ENCODE peak calls at places on chromosomes 1 and 21, in six cellular contexts. O is activated naive CD8-positive, alpha-beta T cell treated with anti-CD3 and anti-CD28 coated beads for 36 hours; T is right lobe of liver; A is posterior cingulate gyrus; D is NCI-H748 treated with DMSO at 0.1 percent for 48 hours; I is nucleus accumbens. C is an unnamed sample.

GRCh38 chr21:34534522-34534921 is 22.5 kb upstream of the KCNE1 start:
- DNase-seq in O (peak; percentile 36), T (no peak), A (no peak), D (no peak), I (peak; percentile 24), C (peak; percentile 25)

GRCh38 chr1:214427871-214428277 is 123.5 kb downstream of the PTPN14 start:
- DNase-seq in O (peak; percentile 72), T (no peak), A (no peak), D (no peak), I (no peak), C (peak; percentile 41)

GRCh38 chr1:160284220-160284781 is 632 bp downstream of the PEX19 start:
- DNase-seq in O (no peak), T (peak; percentile 91), A (no peak), D (no peak), I (no peak), C (no peak)

GRCh38 chr1:37391181-37391949 is 83.0 kb upstream of the ZC3H12A start:
- DNase-seq in O (no peak), T (no peak), A (no peak), D (peak; percentile 58), I (no peak), C (no peak)

GRCh38 chr1:204624631-204625216 is 60.8 kb downstream of the LRRN2 start:
- DNase-seq in O (no peak), T (no peak), A (no peak), D (no peak), I (no peak), C (no peak)

GRCh38 chr1:205645494-205645893 is 13.7 kb upstream of the ELK4 start:
- DNase-seq in O (no peak), T (no peak), A (no peak), D (no peak), I (no peak), C (no peak)

GRCh38 chr1:205656236-205656635 is 24.1 kb downstream of the SLC45A3 start:
- DNase-seq in O (no peak), T (no peak), A (no peak), D (no peak), I (no peak), C (no peak)

GRCh38 chr1:16167331-16168143 is 11.7 kb upstream of the EPHA2 start:
- DNase-seq in O (peak; percentile 70), T (no peak), A (no peak), D (no peak), I (no peak), C (peak; percentile 89)

GRCh38 chr1:102879439-102879993 is 228.8 kb downstream of the COL11A1 start:
- DNase-seq in O (no peak), T (no peak), A (no peak), D (no peak), I (no peak), C (no peak)

GRCh38 chr1:114861384-114861783 is 6.7 kb downstream of the SYCP1 start:
- DNase-seq in O (no peak), T (no peak), A (no peak), D (no peak), I (no peak), C (no peak)

GRCh38 chr1:172650474-172651193 is 8.3 kb upstream of the FASLG start:
- DNase-seq in O (no peak), T (no peak), A (no peak), D (no peak), I (no peak), C (no peak)

GRCh38 chr1:88394958-88395357 is 289.1 kb upstream of the PKN2 start:
- DNase-seq in O (no peak), T (no peak), A (no peak), D (no peak), I (no peak), C (no peak)

GRCh38 chr1:41582851-41583657 is 98.6 kb upstream of the EDN2 start:
- DNase-seq in O (no peak), T (no peak), A (no peak), D (no peak), I (no peak), C (no peak)

GRCh38 chr1:26307363-26307781 is 936 bp upstream of the UBXN11 start:
- DNase-seq in O (no peak), T (no peak), A (no peak), D (no peak), I (no peak), C (no peak)

GRCh38 chr1:207032528-207033017 is at the start of gene C1orf116:
- DNase-seq in O (no peak), T (no peak), A (no peak), D (peak; percentile 80), I (no peak), C (no peak)

GRCh38 chr1:79711001-79711431 is 704.5 kb upstream of the ADGRL4 start:
- DNase-seq in O (no peak), T (no peak), A (no peak), D (no peak), I (no peak), C (peak; percentile 14)

GRCh38 chr1:157162345-157162744 is 24.1 kb upstream of the ETV3 start:
- DNase-seq in O (no peak), T (no peak), A (no peak), D (no peak), I (no peak), C (no peak)

C was measured in GM20000.